ENCODE peak calls at places on chromosomes 3 and 15, in four cellular contexts. V is fibroblast of the conjunctiva; Y is NCI-H774; N is CD4-positive, CD25-positive, alpha-beta regulatory T cell. Q is an unnamed sample.

GRCh38 chr3:49377483-49377882 is 19.3 kb upstream of the GPX1 start:
- DNase-seq in Y (no peak), V (no peak), N (peak), Q (peak)

GRCh38 chr3:30526031-30526430 is 80.4 kb upstream of the TGFBR2 start:
- DNase-seq in Y (no peak), N (no peak), V (no peak), Q (no peak)

GRCh38 chr3:191740712-191741111 is 279.7 kb downstream of the PYDC2 start:
- DNase-seq in N (no peak), V (no peak), Y (no peak), Q (no peak)

GRCh38 chr3:64278631-64279030 is 53.4 kb upstream of the PRICKLE2 start:
- DNase-seq in N (no peak), Y (no peak), V (no peak), Q (no peak)

GRCh38 chr15:95556866-95557225 is 773.7 kb upstream of the NR2F2 start:
- DNase-seq in Y (no peak), V (peak), N (no peak), Q (no peak)

GRCh38 chr15:56240390-56240789 is 3.3 kb downstream of the RFX7 start:
- DNase-seq in N (no peak), V (no peak), Y (no peak), Q (no peak)

GRCh38 chr3:197394464-197395321 is 96.3 kb upstream of the DLG1 start:
- DNase-seq in N (peak), V (peak), Y (no peak), Q (peak)

GRCh38 chr3:61979645-61980430 is 393.5 kb downstream of the FEZF2 start:
- DNase-seq in V (no peak), N (no peak), Y (no peak), Q (no peak)

Q was measured in central memory CD4-positive, alpha-beta T cell.